ENCODE peak calls at places on chromosomes 5 and 9, in nine cellular contexts. J is heart right ventricle; T is EL; V is HS-27A; E is transverse colon; Y is amniotic stem cell; C is lower lobe of right lung; K is HTR-8/SVneo; A is stimulated activated naive CD8-positive, alpha-beta T cell treated with anti-CD3 and anti-CD28 coated beads, Interleukin-15, Interleukin-2, amounts not matched to agents 100 U/mL and 50 U/mL, for 24 hours. R is an unnamed sample.

GRCh38 chr5:14144586-14145355 is 1.6 kb downstream of the TRIO start:
- DNase-seq in J (peak; percentile 56), T (peak; percentile 84), V (peak; percentile 75), E (peak; percentile 72), Y (no peak), C (peak; percentile 73), K (no peak), A (peak; percentile 44), R (peak; percentile 76)

GRCh38 chr9:7402704-7403389 is 396.7 kb downstream of the DMAC1 start:
- DNase-seq in J (no peak), T (no peak), V (no peak), E (no peak), Y (no peak), C (no peak), K (no peak), A (no peak), R (no peak)

GRCh38 chr9:111599092-111599947 is at the start of gene PTGR1:
- DNase-seq in J (peak; percentile 90), T (peak; percentile 90), V (peak; percentile 56), E (peak; percentile 80), Y (peak; percentile 63), C (peak; percentile 90), K (peak; percentile 78), A (peak; percentile 38), R (peak; percentile 84)

GRCh38 chr9:26266111-26266791 is 588.0 kb upstream of the TUSC1 start:
- DNase-seq in J (no peak), T (no peak), V (no peak), E (no peak), Y (no peak), C (no peak), K (no peak), A (no peak), R (no peak)

GRCh38 chr9:89532478-89532877 is 34.6 kb upstream of the SEMA4D start:
- DNase-seq in J (no peak), T (no peak), V (no peak), E (no peak), Y (no peak), C (no peak), K (no peak), A (peak; percentile 55), R (no peak)

GRCh38 chr5:100517301-100517974 is 17.7 kb upstream of the FAM174A start:
- DNase-seq in J (no peak), T (no peak), V (no peak), E (peak; percentile 63), Y (no peak), C (peak; percentile 84), K (no peak), A (no peak), R (peak; percentile 43)

GRCh38 chr5:147554285-147554817 is 44.5 kb upstream of the DPYSL3 start:
- DNase-seq in J (peak; percentile 13), T (peak; percentile 67), V (no peak), E (no peak), Y (peak; percentile 50), C (no peak), K (no peak), A (no peak), R (no peak)

GRCh38 chr5:160274483-160274931 is 37.9 kb downstream of the CCNJL start:
- DNase-seq in J (no peak), T (no peak), V (no peak), E (no peak), Y (no peak), C (no peak), K (no peak), A (no peak), R (no peak)

GRCh38 chr5:176573564-176574296 is 24.6 kb downstream of the CDHR2 start:
- DNase-seq in J (peak; percentile 62), T (peak; percentile 55), V (no peak), E (peak; percentile 73), Y (no peak), C (peak; percentile 79), K (peak; percentile 77), A (peak; percentile 87), R (peak; percentile 49)